ENCODE peak calls at places on chromosome 7, in four cellular contexts. B, V, Q and N are unnamed samples.

GRCh38 chr7:93447509-93447908 is 127.0 kb downstream of the CALCR start:
- DNase-seq in B (no peak), V (no peak), Q (no peak), N (no peak)

GRCh38 chr7:38629621-38630020 is 1.6 kb downstream of the AMPH start:
- DNase-seq in B (no peak), V (no peak), Q (peak; percentile 4), N (no peak)

GRCh38 chr7:55105952-55106351 is 87.1 kb downstream of the EGFR start:
- DNase-seq in B (no peak), V (no peak), Q (no peak), N (no peak)

GRCh38 chr7:107118109-107118900 is 50.5 kb upstream of the HBP1 start:
- DNase-seq in B (no peak), V (no peak), Q (peak; percentile 55), N (no peak)

GRCh38 chr7:148521271-148521670 is 69.3 kb upstream of the C7orf33 start:
- DNase-seq in B (no peak), V (no peak), Q (no peak), N (no peak)

GRCh38 chr7:12119638-12120303 is 91.3 kb upstream of the TMEM106B start:
- DNase-seq in B (peak; percentile 24), V (no peak), Q (no peak), N (no peak)

GRCh38 chr7:100568936-100569844 is 4.5 kb downstream of the SAP25 start:
- DNase-seq in B (peak; percentile 95), V (peak; percentile 86), Q (no peak), N (peak; percentile 67)

GRCh38 chr7:121882731-121883130 is 9.8 kb downstream of the PTPRZ1 start:
- DNase-seq in B (no peak), V (no peak), Q (no peak), N (no peak)

GRCh38 chr7:7738177-7738576 is 19.8 kb upstream of the RPA3 start:
- DNase-seq in B (no peak), V (no peak), Q (no peak), N (no peak)

GRCh38 chr7:159143780-159144755 is 599 bp downstream of the VIPR2 start:
- DNase-seq in B (peak; percentile 47), V (peak; percentile 74), Q (no peak), N (peak; percentile 23)

GRCh38 chr7:99733448-99733847 is 1.5 kb downstream of the CYP3A7 start:
- DNase-seq in B (peak; percentile 31), V (peak; percentile 52), Q (no peak), N (no peak)

GRCh38 chr7:39414669-39415035 is 151.6 kb upstream of the YAE1 start:
- DNase-seq in B (no peak), V (no peak), Q (no peak), N (no peak)

GRCh38 chr7:131225619-131226101 is 102.0 kb upstream of the MKLN1 start:
- DNase-seq in B (no peak), V (no peak), Q (peak; percentile 61), N (no peak)

GRCh38 chr7:64687249-64687648 is 21.3 kb downstream of the ZNF107 start:
- DNase-seq in B (no peak), V (no peak), Q (no peak), N (no peak)

GRCh38 chr7:104328308-104328969 is at the start of gene LHFPL3:
- DNase-seq in B (peak; percentile 58), V (peak; percentile 71), Q (no peak), N (peak; percentile 48)

GRCh38 chr7:84042110-84042539 is 152.5 kb downstream of the SEMA3A start:
- DNase-seq in B (no peak), V (no peak), Q (peak; percentile 84), N (no peak)

GRCh38 chr7:131040467-131040932 is 287.2 kb upstream of the MKLN1 start:
- DNase-seq in B (peak; percentile 50), V (peak; percentile 62), Q (peak; percentile 77), N (peak; percentile 50)

GRCh38 chr7:50068026-50068425 is 25.0 kb downstream of the ZPBP start:
- DNase-seq in B (no peak), V (no peak), Q (no peak), N (no peak)

GRCh38 chr7:84328571-84328970 is 134.0 kb upstream of the SEMA3A start:
- DNase-seq in B (no peak), V (no peak), Q (peak; percentile 12), N (no peak)

GRCh38 chr7:37853468-37853867 is 5.1 kb downstream of the NME8 start:
- DNase-seq in B (no peak), V (no peak), Q (no peak), N (no peak)

GRCh38 chr7:962401-963081 is 8.1 kb upstream of the ADAP1 start:
- DNase-seq in B (no peak), V (no peak), Q (no peak), N (no peak)

GRCh38 chr7:961546-962400 is 7.3 kb upstream of the ADAP1 start:
- DNase-seq in B (no peak), V (no peak), Q (no peak), N (no peak)

GRCh38 chr7:963236-964078 is 9.0 kb upstream of the ADAP1 start:
- DNase-seq in B (no peak), V (no peak), Q (no peak), N (no peak)

GRCh38 chr7:966291-967069 is 8.9 kb downstream of the COX19 start:
- DNase-seq in B (no peak), V (no peak), Q (no peak), N (no peak)

DNA sequence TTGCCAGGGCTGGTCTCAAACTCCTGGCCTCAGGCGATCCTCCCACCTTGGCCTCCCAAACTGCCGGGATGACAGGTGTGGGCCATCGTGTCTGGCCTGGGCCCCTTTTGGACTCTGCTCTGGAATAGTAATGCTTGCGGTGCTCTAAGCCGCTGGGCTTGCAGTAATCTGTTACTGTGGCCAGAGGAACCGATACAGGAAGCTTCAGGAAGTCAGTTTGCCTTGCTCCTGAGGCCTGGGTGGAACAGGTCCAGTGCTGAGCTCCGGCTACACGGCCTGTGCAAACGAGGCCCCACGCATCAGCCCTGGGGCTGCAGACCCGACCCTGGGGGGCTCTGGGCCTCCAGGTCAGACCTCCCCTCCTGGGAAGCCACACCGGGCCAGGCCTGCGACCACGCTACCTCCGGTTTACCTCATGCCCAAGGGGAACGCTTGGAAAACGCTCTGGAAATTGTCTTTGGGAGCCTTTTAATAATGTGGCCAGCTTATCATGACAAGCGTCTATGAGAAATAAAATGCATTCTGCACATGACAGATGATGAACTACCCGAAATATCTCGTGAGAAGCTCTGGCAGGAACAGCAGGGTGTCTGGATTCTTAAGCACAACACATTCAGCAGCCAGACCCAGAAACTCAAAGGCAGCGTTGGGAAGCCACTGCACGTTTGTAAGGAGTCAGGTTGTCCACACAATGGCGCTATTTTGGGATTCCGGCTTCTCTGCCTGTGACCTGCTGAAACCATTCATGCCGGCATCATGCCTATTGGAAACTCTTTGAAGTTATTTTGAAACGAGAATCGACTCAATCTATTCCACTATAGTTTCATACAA is 10.1 kb upstream of the ADAP1 start:
- DNase-seq in B (peak; percentile 66), V (no peak), Q (peak; percentile 25), N (no peak)
- H3K9ac ChIP-seq in B (no peak overlapping the region), V (no peak overlapping the region), Q (no peak overlapping the region), N (no peak overlapping the region)

DNA sequence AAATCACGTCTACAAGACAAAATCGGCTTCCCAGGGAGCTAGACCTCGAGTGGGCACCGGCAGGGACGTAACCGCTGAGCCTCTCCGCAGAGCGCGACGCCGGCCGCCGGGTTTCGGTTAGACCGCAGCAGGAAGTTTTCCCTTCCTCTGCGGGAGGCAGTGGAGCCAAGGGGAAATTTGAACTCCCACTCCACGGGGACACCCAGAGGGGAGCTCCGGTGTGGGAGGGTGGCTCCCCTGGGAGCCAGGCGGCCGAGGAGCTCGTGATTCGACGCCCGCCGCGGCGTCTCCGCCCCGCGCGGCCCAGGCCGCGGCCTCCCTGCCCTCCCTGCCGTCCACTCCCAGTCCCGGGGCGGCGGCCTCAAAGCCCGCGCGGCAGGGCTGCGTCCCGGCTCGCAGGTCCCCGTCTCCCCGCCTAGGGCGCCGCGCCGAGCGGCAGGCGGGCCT is 418 bp downstream of the SYPL1 start:
- DNase-seq in B (no peak), V (no peak), Q (no peak), N (no peak)
- H3K23ac ChIP-seq in B (no peak overlapping the region), V (no peak overlapping the region), Q (peak overlapping the region; percentile 98), N (peak overlapping the region; percentile 70)

DNA sequence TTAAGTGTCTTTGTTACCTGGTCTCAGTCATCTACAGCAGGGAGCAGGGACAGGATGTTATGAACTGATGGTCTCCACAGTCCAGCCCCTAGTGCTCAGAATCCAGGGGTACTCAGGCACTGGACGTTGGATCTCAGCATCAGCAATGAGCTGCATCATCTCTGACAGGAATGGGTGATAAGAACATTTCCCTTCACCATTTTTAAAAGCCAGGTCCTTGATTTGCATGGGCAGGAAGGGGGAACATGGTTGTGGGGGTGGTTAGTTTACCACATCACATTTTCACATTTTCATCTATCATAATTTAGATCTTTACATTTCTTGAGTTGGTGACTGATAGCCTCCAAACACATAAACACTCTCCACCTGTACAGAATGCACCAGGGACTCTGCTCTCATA is 427.8 kb upstream of the NPVF start:
- DNase-seq in B (no peak), V (no peak), Q (no peak), N (no peak)
- H3K14ac ChIP-seq in B (no peak overlapping the region), V (no peak overlapping the region), Q (no peak overlapping the region), N (no peak overlapping the region)

DNA sequence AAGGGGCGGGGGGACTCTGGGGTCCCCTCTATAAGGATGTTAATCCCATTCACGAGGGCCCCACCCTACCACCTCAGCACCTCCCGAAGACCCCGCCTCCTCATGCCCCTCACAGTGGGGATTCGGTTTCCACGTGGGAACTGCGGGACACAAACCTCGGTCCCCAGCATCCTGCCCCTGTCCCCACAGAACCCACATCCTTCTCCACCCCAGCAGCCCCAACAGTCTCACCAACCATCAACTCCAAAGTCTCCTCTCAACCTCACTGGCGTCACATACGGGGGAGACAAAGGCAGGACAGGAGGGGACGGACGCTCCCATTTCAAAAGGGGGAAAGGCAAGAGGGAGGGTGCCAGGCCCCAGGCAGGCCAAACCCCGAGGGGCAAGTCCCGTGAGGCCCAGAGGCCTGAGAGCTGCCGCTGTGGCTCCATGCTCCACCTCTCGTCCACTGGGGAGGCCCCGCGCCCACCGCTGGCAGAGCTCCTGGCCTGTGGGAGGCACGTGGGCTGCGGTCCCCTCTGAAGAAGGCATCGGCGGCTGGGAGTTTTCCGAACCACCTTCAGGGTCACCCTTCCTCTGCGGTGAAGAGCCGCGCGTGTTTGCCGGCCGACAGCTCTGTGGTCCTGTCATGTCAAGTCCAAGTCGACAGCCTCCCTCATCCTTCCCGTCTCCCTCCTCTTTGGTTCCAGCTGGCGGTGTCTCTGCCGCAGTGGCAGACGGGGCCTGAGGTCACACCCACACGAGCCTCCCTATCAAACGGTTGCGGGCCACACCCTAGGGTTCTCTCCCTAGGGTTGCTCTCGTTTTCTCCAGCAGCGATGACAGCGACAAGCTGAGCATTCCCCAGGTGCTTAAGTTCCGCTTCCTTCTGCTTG is 184.7 kb downstream of the ELFN1 start:
- DNase-seq in B (peak; percentile 31), V (peak; percentile 46), Q (no peak), N (no peak)
- H3K9ac ChIP-seq in B (no peak overlapping the region), V (no peak overlapping the region), Q (no peak overlapping the region), N (no peak overlapping the region)

GRCh38 chr7:151823783-151824182 is 53.1 kb downstream of the PRKAG2 start:
- DNase-seq in B (no peak), V (no peak), Q (no peak), N (no peak)
- H3K23ac ChIP-seq in B (no peak overlapping the region), V (no peak overlapping the region), Q (no peak overlapping the region), N (no peak overlapping the region)

GRCh38 chr7:23473848-23474097 is 3.5 kb upstream of the IGF2BP3 start:
- DNase-seq in B (no peak), V (no peak), Q (no peak), N (no peak)
- H3K14ac ChIP-seq in B (peak overlapping the region; percentile 92), V (no peak overlapping the region), Q (peak overlapping the region; percentile 76), N (peak overlapping the region; percentile 47)

GRCh38 chr7:27107901-27108381 is 5.5 kb upstream of the HOXA2 start:
- DNase-seq in B (no peak), V (no peak), Q (peak; percentile 36), N (no peak)
- H3K9ac ChIP-seq in B (no peak overlapping the region), V (no peak overlapping the region), Q (peak overlapping the region; percentile 92), N (peak overlapping the region; percentile 34)